ENCODE peak calls at places on chromosomes 7 and 10, in seven cellular contexts. Z is H9; D is CD8-positive, alpha-beta T cell; R is AG09309; K is AG10803; C is upper lobe of right lung; Y is fibroblast of the aortic adventitia. E is an unnamed sample.

GRCh38 chr7:99919814-99920618 is 686 bp upstream of the TRIM4 start:
- DNase-seq in Z (no peak), D (no peak), R (peak), K (no peak), C (no peak), Y (peak), E (no peak)

GRCh38 chr7:302054-302992 is 12.4 kb downstream of the FOXL3 start:
- DNase-seq in Z (no peak), D (no peak), R (no peak), K (no peak), C (peak), Y (no peak), E (no peak)

GRCh38 chr7:153887756-153888591 is 164.2 kb upstream of the DPP6 start:
- DNase-seq in Z (peak), D (no peak), R (no peak), K (no peak), C (no peak), Y (no peak), E (no peak)

GRCh38 chr7:101133621-101134398 is 6.9 kb downstream of the SERPINE1 start:
- DNase-seq in Z (no peak), D (no peak), R (no peak), K (no peak), C (no peak), Y (peak), E (no peak)

GRCh38 chr10:26211781-26212444 is 4.7 kb upstream of the GAD2 start:
- DNase-seq in Z (peak), D (no peak), R (no peak), K (no peak), C (no peak), Y (no peak), E (no peak)

GRCh38 chr7:73716318-73716890 is 3.1 kb downstream of the STX1A start:
- DNase-seq in Z (no peak), D (no peak), R (no peak), K (no peak), C (no peak), Y (no peak), E (no peak)

GRCh38 chr10:78300526-78300925 is 266.9 kb downstream of the RPS24 start:
- DNase-seq in Z (peak), D (no peak), R (no peak), K (no peak), C (peak), Y (no peak), E (no peak)

GRCh38 chr10:95445223-95445836 is 115.8 kb downstream of the SORBS1 start:
- DNase-seq in Z (no peak), D (no peak), R (peak), K (peak), C (no peak), Y (peak), E (no peak)

DNA sequence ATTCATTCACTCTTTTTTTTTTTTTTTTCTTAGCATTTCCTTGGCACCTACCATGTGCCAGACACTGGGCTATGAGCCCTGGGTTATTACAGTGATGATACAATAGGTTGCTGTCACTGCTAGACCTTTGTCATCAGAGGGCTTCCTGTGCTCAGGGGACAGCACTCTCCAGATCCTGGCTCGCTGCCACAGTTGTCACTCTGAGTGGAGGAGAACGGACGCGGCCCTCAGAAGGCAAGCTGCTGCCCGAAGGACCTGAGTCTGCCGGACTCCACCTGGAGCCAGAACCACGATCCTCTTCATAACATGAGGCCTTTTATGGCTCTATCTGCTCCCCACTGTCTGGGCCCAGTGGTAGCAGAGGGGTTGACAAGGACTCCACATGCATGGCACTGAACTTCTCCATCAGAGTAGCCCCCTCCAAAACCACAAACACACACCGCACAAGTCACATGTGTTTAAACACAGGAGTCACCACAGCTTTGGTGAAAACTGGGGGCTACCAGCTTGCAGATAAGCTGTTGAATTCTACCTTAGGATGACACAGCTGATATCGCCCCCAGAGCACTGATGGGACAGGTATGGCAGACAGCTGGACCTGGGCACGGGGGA is 94.7 kb upstream of the EFCAB10 start:
- DNase-seq in Z (no peak), D (peak), R (no peak), K (no peak), C (no peak), Y (no peak), E (no peak)
- TF ChIP-seq CTCF in Z (no peak), D (no peak), R (no peak), K (no peak), C (no peak), Y (no peak), E (no peak)

GRCh38 chr7:44964384-44964830 is 14.4 kb downstream of the MYO1G start:
- DNase-seq in Z (peak), D (no peak), R (no peak), K (no peak), C (no peak), Y (no peak), E (no peak)
- TF ChIP-seq CTCF in Z (peak), D (no peak), R (peak), K (peak), C (no peak), Y (peak), E (peak)

DNA sequence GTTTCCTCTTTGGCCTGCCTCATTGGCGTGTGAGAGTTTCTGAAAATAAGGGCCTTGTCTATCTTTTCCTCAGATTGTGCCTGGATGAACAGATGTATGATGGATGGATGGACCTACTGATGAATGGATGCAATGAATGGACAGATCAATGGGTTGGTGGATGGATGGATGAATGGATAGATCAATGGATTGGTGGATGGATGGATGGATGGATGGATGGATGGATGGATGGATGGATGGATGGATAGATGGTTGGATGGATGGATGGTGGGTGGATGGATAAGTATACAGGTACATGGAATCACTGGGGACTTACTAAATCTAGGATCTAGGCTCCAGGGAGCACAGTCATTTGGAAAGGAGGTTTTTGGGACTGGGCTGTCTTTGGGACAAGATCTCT is 331.9 kb downstream of the GRID1 start:
- DNase-seq in Z (no peak), D (no peak), R (no peak), K (no peak), C (no peak), Y (no peak), E (no peak)
- TF ChIP-seq CTCF in Z (no peak), D (no peak), R (no peak), K (no peak), C (no peak), Y (no peak), E (no peak)

GRCh38 chr10:3735175-3735574 is 49.8 kb downstream of the KLF6 start:
- DNase-seq in Z (peak), D (no peak), R (no peak), K (no peak), C (no peak), Y (no peak), E (peak)
- TF ChIP-seq CTCF in Z (peak), D (no peak), R (no peak), K (no peak), C (peak), Y (no peak), E (no peak)

DNA sequence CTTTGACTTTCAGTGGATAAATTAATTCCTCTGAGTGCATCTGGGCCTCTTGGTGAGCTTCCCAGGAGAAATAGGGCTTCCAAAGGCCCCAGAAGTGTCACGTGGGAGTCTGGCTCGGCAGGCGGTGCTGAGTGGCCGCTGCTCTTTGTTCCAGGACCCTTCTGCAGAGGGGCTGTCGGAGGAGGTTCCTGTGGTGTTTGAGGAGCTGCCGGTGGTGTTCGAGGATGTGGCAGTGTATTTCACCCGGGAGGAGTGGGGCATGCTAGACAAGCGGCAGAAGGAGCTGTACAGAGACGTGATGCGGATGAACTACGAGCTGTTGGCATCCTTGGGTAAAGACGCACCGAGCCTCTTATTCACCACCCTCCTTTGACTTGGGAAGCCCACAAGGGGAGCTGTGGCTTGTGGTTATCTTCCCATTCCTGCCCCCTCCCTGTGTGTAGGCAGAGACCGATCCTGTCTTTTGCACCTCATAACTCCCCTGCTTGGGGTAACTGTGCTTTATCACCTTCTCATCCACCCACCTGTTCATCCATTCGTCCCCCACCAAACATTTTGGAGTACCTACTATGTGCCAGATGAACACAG is 11.9 kb downstream of the ZNF862 start:
- DNase-seq in Z (no peak), D (no peak), R (no peak), K (no peak), C (peak), Y (no peak), E (no peak)
- TF ChIP-seq CTCF in Z (peak), D (no peak), R (no peak), K (no peak), C (no peak), Y (no peak), E (no peak)

GRCh38 chr10:132712698-132713232 is 73.2 kb downstream of the NKX6-2 start:
- DNase-seq in Z (no peak), D (no peak), R (no peak), K (no peak), C (no peak), Y (no peak), E (no peak)
- TF ChIP-seq CTCF in Z (no peak), D (no peak), R (no peak), K (no peak), C (no peak), Y (no peak), E (no peak)

DNA sequence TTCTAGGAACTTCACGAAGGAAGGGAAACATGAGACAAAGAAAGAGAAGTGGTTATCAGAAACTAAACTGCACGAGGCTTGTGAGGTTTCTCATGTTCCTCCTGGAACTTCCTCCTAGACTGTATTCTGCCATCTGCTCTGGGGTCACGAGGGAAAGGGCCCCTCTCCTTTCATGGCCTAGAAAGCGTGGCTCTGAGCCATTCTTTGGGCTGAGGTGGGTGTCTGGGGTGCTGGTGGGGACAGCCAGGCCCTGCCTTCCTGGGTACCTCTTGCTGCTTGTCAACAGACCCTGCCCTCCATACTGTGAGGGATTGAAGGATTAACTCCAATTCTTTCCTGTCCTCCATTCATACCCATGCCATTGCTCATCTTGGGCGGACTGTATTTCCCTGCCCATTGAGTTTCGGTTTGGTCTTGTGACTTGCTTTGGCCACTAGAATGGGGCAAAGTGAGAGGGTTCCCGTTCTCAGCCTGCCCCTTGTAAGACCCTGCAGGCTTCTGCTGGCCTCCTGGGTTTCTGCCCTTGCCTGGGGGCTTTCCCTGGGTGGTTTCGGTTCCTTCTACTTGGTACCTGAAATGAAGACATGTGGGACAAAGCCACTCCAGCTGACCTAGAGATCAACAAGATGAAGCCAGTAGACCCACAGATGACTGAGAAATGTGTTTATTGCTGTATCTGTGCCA is 14.9 kb upstream of the GIMAP8 start:
- DNase-seq in Z (no peak), D (no peak), R (no peak), K (no peak), C (no peak), Y (no peak), E (no peak)
- TF ChIP-seq CTCF in Z (no peak), D (no peak), R (no peak), K (no peak), C (no peak), Y (no peak), E (no peak)

DNA sequence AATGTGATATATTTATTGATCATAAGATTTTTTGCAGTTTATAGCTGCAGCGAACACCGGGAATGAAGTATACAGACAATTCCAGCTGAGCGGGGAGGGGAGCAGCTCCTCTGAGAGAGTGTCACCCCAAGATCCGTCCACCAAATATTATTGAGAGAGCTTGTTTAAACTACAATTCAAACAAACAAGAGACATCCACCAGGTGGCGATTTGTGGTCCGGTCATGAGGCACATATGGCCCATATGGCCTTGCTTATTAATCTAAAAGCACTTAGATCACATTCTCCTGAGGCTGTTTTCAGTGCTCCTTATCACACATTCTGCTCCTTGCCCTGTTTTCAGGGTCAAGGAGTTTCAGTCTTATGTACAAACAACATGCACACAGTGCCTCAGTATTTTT is 83.1 kb downstream of the THSD7A start:
- DNase-seq in Z (no peak), D (no peak), R (no peak), K (no peak), C (no peak), Y (no peak), E (no peak)
- TF ChIP-seq CTCF in Z (peak), D (no peak), R (no peak), K (no peak), C (no peak), Y (no peak), E (no peak)